ENCODE peak calls at places on chromosomes 16 and 17, in five cellular contexts. Z, P, H, Q and V are unnamed samples.

GRCh38 chr17:7479139-7479388 is 367 bp downstream of the ZBTB4 start:
- DNase-seq in Z (no peak), P (no peak), H (no peak), Q (no peak), V (no peak)

GRCh38 chr17:66655861-66656260 is 179.1 kb upstream of the CACNG5 start:
- DNase-seq in Z (no peak), P (peak), H (no peak), Q (peak), V (peak)

GRCh38 chr17:80259642-80260535 is 763 bp upstream of the RNF213 start:
- DNase-seq in Z (no peak), P (peak), H (peak), Q (peak), V (peak)

GRCh38 chr17:27485711-27486495 is 29.7 kb downstream of the KSR1 start:
- DNase-seq in Z (no peak), P (no peak), H (no peak), Q (no peak), V (no peak)

GRCh38 chr17:10624966-10625365 is 32.1 kb downstream of the MYH3 start:
- DNase-seq in Z (no peak), P (no peak), H (no peak), Q (no peak), V (peak)

GRCh38 chr16:1492082-1492922 is 858 bp upstream of the TELO2 start:
- DNase-seq in Z (no peak), P (no peak), H (no peak), Q (no peak), V (no peak)

GRCh38 chr17:69287168-69287567 is 39.8 kb downstream of the ABCA5 start:
- DNase-seq in Z (no peak), P (peak), H (no peak), Q (peak), V (no peak)

GRCh38 chr17:45429338-45430005 is 3.2 kb downstream of the ARHGAP27 start:
- DNase-seq in Z (no peak), P (no peak), H (peak), Q (no peak), V (no peak)

GRCh38 chr16:88377961-88378360 is 4.8 kb upstream of the ZNF469 start:
- DNase-seq in Z (no peak), P (no peak), H (no peak), Q (no peak), V (no peak)

GRCh38 chr17:16919663-16920627 is 52.0 kb downstream of the TNFRSF13B start:
- DNase-seq in Z (no peak), P (no peak), H (peak), Q (no peak), V (no peak)

GRCh38 chr17:55198690-55199370 is 65.9 kb upstream of the HLF start:
- DNase-seq in Z (no peak), P (no peak), H (no peak), Q (no peak), V (no peak)

GRCh38 chr17:3656755-3657587 is 11.4 kb downstream of the TAX1BP3 start:
- DNase-seq in Z (no peak), P (no peak), H (no peak), Q (no peak), V (no peak)

GRCh38 chr17:80354381-80354780 is 60.6 kb upstream of the ENDOV start:
- DNase-seq in Z (no peak), P (no peak), H (no peak), Q (no peak), V (no peak)

GRCh38 chr17:57135026-57135747 is 50.1 kb downstream of the AKAP1 start:
- DNase-seq in Z (no peak), P (no peak), H (no peak), Q (no peak), V (no peak)

DNA sequence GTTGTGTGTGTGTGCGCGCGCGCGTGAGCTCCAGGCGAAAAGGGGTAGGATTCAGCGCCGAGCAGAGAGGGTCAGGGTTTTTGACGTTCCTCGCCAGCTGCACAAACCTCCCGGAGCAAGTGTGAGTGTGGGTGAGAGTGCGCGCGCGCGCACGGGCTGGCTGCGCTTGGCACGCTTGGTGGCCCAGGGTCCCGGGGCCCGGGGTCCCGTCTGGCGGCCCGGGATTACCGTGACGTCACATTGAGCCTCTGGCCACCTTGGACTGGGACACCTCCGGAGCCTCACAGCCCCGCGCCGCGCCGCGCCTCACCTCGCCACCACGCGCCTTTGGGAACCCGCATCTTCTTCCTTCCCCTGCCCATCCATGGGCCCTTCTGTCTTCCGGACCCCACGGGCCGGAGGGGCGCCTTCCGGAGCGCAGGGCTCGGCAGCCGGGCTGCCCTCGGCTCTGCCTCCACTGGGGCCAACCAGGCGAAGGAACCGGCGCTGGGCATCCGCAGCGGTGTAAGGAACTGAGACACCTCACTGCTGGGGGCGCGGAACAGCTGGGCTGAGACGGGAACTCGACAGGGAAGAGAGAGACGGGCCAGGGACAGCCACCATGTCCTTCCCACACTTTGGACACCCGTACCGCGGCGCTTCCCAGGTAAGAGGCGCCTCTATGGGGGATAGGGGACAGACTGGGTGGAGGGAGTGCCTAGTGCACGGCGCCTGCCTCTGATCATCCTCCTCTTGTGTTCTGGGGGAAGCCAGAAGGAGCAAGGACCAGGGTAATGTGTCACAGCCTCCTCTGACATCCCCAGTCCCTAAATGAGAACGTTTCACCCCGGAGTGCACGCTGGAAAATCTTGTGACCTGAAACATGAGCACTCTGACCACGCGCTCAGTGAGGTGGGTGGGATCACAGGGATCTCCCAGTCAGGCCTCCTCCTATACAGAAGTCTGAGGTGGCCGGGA is 766 bp downstream of the IRX6 start:
- DNase-seq in Z (no peak), P (no peak), H (peak), Q (no peak), V (no peak)
- H3K4me3 ChIP-seq in Z (no peak), P (no peak), H (peak), Q (no peak), V (no peak)

GRCh38 chr16:82008957-82009592 is 2.2 kb downstream of the SDR42E1 start:
- DNase-seq in Z (no peak), P (no peak), H (no peak), Q (no peak), V (no peak)

GRCh38 chr16:82007189-82007588 is 4.1 kb downstream of the SDR42E1 start:
- DNase-seq in Z (no peak), P (no peak), H (no peak), Q (no peak), V (no peak)

GRCh38 chr16:82010649-82011048 is 621 bp downstream of the SDR42E1 start:
- DNase-seq in Z (no peak), P (no peak), H (no peak), Q (no peak), V (no peak)

GRCh38 chr16:82016268-82016667 is 5.0 kb upstream of the SDR42E1 start:
- DNase-seq in Z (no peak), P (peak), H (peak), Q (peak), V (peak)

GRCh38 chr16:82011199-82011641 is at the start of gene SDR42E1:
- DNase-seq in Z (no peak), P (no peak), H (peak), Q (peak), V (no peak)
- H3K4me3 ChIP-seq in Z (no peak), P (peak), H (no peak), Q (peak), V (peak)

GRCh38 chr17:73645050-73645871 is 1.0 kb upstream of the SDK2 start:
- DNase-seq in Z (no peak), P (no peak), H (peak), Q (peak), V (peak)
- H3K4me3 ChIP-seq in Z (no peak), P (no peak), H (peak), Q (peak), V (peak)

GRCh38 chr16:83951544-83951943 is 1.5 kb upstream of the OSGIN1 start:
- DNase-seq in Z (no peak), P (no peak), H (no peak), Q (no peak), V (no peak)

GRCh38 chr16:83953796-83954576 is 946 bp downstream of the OSGIN1 start:
- DNase-seq in Z (no peak), P (peak), H (peak), Q (peak), V (no peak)

GRCh38 chr16:83954577-83955016 is 1.6 kb downstream of the OSGIN1 start:
- DNase-seq in Z (no peak), P (peak), H (peak), Q (peak), V (no peak)

GRCh38 chr16:83952940-83953795 is at the start of gene OSGIN1:
- DNase-seq in Z (peak), P (peak), H (peak), Q (peak), V (peak)

GRCh38 chr16:83952587-83952939 is 477 bp upstream of the OSGIN1 start:
- DNase-seq in Z (no peak), P (no peak), H (no peak), Q (peak), V (no peak)
- H3K4me3 ChIP-seq in Z (peak), P (no peak), H (no peak), Q (no peak), V (peak)

GRCh38 chr16:75218256-75219076 is at the start of gene CTRB1:
- DNase-seq in Z (no peak), P (no peak), H (no peak), Q (no peak), V (no peak)
- H3K4me3 ChIP-seq in Z (no peak), P (no peak), H (no peak), Q (no peak), V (no peak)

GRCh38 chr17:75087558-75088453 is at the start of gene SLC16A5:
- DNase-seq in Z (no peak), P (peak), H (peak), Q (peak), V (no peak)

GRCh38 chr17:75090871-75091854 is 3.4 kb downstream of the SLC16A5 start:
- DNase-seq in Z (no peak), P (no peak), H (no peak), Q (no peak), V (no peak)

GRCh38 chr17:75088465-75088895 is 726 bp downstream of the SLC16A5 start:
- DNase-seq in Z (no peak), P (no peak), H (no peak), Q (no peak), V (no peak)

GRCh38 chr17:75087182-75087557 is 584 bp upstream of the SLC16A5 start:
- DNase-seq in Z (no peak), P (no peak), H (no peak), Q (no peak), V (no peak)

GRCh38 chr17:75088902-75089417 is 1.2 kb downstream of the SLC16A5 start:
- DNase-seq in Z (no peak), P (no peak), H (peak), Q (peak), V (no peak)
- H3K4me3 ChIP-seq in Z (peak), P (no peak), H (no peak), Q (peak), V (no peak)

DNA sequence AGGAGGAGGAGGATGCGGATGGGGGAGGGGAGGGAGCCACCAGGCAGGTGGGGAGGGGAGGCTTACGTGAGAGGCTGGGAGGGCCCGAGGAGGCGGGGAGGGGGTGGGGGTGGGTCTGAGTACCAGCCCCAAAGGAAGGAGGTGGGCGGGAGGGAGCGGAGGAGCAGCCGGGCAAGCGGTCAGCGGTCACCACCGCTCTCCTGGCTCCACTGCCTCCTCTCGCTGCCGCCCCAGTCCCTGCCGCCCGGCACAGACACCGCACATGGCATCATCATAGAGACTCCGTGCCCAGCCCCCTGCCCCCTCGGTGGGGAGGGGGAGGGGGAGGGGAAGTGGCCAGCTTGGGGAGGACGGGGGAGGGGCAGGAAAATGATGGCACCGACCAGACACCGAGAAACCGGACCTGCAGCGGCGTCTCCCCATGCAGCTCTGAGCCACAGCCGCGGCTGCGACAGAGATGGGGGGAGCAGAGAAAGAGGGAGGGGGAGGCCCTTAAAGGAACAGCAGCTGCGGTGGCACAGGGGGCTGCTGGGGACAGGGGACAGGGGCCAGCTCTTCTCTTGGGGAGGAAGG is at the start of gene TLCD3B:
- DNase-seq in Z (no peak), P (no peak), H (peak), Q (no peak), V (no peak)
- H3K4me3 ChIP-seq in Z (peak), P (no peak), H (peak), Q (no peak), V (peak)

DNA sequence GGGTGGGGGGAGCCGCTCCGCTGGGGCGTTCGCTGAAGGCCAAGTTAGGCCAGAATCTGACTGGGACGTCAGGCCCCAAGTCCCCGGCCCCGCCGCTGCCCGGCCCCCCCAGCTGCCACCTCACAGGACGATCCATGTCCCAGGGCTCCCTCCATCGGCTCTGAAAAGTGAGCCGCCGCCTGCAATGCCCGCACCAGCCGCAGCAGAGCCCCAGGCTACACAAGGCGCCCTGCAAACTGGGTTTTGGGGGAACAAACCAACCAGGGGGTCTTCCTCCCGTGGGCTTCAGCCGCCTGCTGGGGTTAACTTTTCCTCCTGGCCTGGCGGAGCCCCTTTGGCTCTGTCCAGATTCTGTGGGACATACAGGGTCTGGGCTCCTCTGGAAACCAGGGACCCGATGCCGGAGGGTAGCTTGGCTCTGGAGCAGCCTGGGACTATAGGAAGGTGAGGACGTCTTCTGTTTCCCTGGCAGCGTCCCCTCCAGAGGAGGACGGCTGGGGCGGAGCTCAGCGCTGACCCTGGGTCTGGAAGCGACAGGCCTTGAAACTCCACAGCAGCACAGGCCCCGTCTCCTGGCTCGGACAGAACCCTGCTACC is 835 bp downstream of the NME4 start:
- DNase-seq in Z (no peak), P (peak), H (peak), Q (peak), V (no peak)
- H3K4me3 ChIP-seq in Z (peak), P (no peak), H (no peak), Q (peak), V (peak)